ENCODE peak calls at places on chromosome 11, in four cellular contexts. T is SK-N-SH, P is HepG2, B is K562. A is an unnamed sample.

GRCh38 chr11:133907841-133908241 is 48.9 kb downstream of the IGSF9B start:
- DNase-seq in B (no peak), P (no peak), T (no peak), A (no peak)

GRCh38 chr11:115672999-115673411 is 168.8 kb upstream of the CADM1 start:
- DNase-seq in B (no peak), P (no peak), T (no peak), A (no peak)

GRCh38 chr11:27244900-27245299 is 118.1 kb downstream of the CCDC34 start:
- DNase-seq in P (no peak), B (no peak), T (no peak), A (no peak)

GRCh38 chr11:87252869-87253268 is 215.1 kb downstream of the TMEM135 start:
- DNase-seq in P (no peak), T (no peak), B (no peak), A (no peak)

GRCh38 chr11:76391811-76392475 is 10.8 kb downstream of the GVQW3 start:
- DNase-seq in B (no peak), T (no peak), P (no peak), A (no peak)

GRCh38 chr11:96390403-96390830 is 604 bp downstream of the JRKL start:
- DNase-seq in T (peak), B (no peak), P (no peak), A (no peak)

GRCh38 chr11:126307706-126308105 is 3.8 kb downstream of the DCPS start:
- DNase-seq in P (peak), B (no peak), T (peak), A (no peak)

GRCh38 chr11:119376197-119376847 is 5.2 kb downstream of the USP2 start:
- DNase-seq in P (peak), B (no peak), T (peak), A (no peak)

GRCh38 chr11:102780491-102780918 is at the start of gene MMP10:
- DNase-seq in T (no peak), B (no peak), P (peak), A (no peak)

GRCh38 chr11:23543651-23544216 is 683.5 kb upstream of the CCDC179 start:
- DNase-seq in B (no peak), T (no peak), P (no peak), A (no peak)

GRCh38 chr11:33936745-33937612 is 45.1 kb upstream of the LMO2 start:
- DNase-seq in P (no peak), T (no peak), B (peak), A (no peak)

GRCh38 chr11:16126361-16126760 is 230.0 kb downstream of the SOX6 start:
- DNase-seq in P (peak), B (no peak), T (peak), A (no peak)

GRCh38 chr11:73612601-73613137 is 14.8 kb upstream of the FAM168A start:
- DNase-seq in P (no peak), B (no peak), T (no peak), A (no peak)

GRCh38 chr11:2266586-2267305 is 3.6 kb downstream of the ASCL2 start:
- DNase-seq in T (no peak), B (no peak), P (no peak), A (no peak)
- TF ChIP-seq NFIC in T (no peak), B (no peak), P (no peak), A (no peak)

GRCh38 chr11:69819109-69819490 is at the start of gene FGF3:
- DNase-seq in P (no peak), B (no peak), T (no peak), A (no peak)
- TF ChIP-seq NFIC in P (no peak), B (no peak), T (no peak), A (no peak)

GRCh38 chr11:35112846-35113105 is 26.2 kb upstream of the CD44 start:
- DNase-seq in P (no peak), T (no peak), B (no peak), A (no peak)
- TF ChIP-seq NFIC in P (no peak), T (no peak), B (no peak), A (no peak)

DNA sequence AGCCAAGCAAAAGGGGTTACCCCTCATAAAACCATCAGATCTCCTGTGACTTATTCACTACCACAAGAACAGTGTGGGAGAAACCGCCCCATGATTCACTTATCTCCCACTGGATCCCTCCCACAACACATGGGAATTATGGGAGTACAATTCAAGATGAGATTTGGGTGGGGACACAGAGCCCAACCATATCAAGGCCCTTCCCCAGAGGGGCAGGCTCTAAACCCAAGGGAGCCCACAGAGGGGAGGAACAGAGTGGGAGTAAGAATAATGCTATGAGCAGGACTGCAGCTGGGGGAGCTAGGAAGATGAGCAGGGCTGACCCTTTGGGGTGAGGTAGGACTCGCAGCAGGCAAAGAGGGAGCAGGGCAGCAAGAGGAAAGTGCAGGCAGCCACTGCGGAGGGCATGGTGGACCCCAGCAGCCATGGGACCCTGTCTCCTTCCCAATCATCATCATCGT is 59.3 kb downstream of the CD82 start:
- DNase-seq in B (no peak), P (no peak), T (no peak), A (no peak)
- TF ChIP-seq NFIC in B (no peak), P (no peak), T (no peak), A (no peak)

GRCh38 chr11:1205121-1205986 is 17.5 kb upstream of the MUC5B start:
- DNase-seq in P (no peak), B (no peak), T (peak), A (no peak)

GRCh38 chr11:1204381-1205101 is 18.3 kb upstream of the MUC5B start:
- DNase-seq in T (peak), B (no peak), P (no peak), A (no peak)

GRCh38 chr11:1202776-1203504 is 19.9 kb upstream of the MUC5B start:
- DNase-seq in B (peak), P (peak), T (peak), A (no peak)

GRCh38 chr11:1202154-1202775 is 20.6 kb upstream of the MUC5B start:
- DNase-seq in B (no peak), P (no peak), T (peak), A (no peak)

GRCh38 chr11:1203505-1204271 is 19.2 kb upstream of the MUC5B start:
- DNase-seq in B (no peak), P (no peak), T (peak), A (no peak)
- TF ChIP-seq NFIC in B (no peak), P (no peak), T (no peak), A (no peak)